ENCODE peak calls at places on chromosomes 2 and 18, in eight cellular contexts. One of them, this sample, is unnamed. For H3K9me3, the result is how much of the 10 kb centered on the place peaks cover.

GRCh38 chr2:168732506-168732905 is 69.9 kb upstream of the NOSTRIN start:
- DNase-seq in body of pancreas: no peak
- DNase-seq in cardiac muscle cell: no peak
- DNase-seq in spleen: no peak
- DNase-seq in CD4-positive, alpha-beta T cell: no peak
- DNase-seq in A549: no peak
- DNase-seq in Panc1: no peak
- DNase-seq in H9: no peak
- DNase-seq in this sample: no peak

GRCh38 chr2:222907790-222908431 is 47.1 kb downstream of the ACSL3 start:
- DNase-seq in body of pancreas: no peak
- DNase-seq in cardiac muscle cell: no peak
- DNase-seq in spleen: no peak
- DNase-seq in CD4-positive, alpha-beta T cell: no peak
- DNase-seq in A549: no peak
- DNase-seq in Panc1: no peak
- DNase-seq in H9: peak
- DNase-seq in this sample: no peak

GRCh38 chr2:41326801-41327200 is 721.0 kb upstream of the PKDCC start:
- DNase-seq in body of pancreas: no peak
- DNase-seq in cardiac muscle cell: peak
- DNase-seq in spleen: no peak
- DNase-seq in CD4-positive, alpha-beta T cell: no peak
- DNase-seq in A549: no peak
- DNase-seq in Panc1: no peak
- DNase-seq in H9: peak
- DNase-seq in this sample: no peak

GRCh38 chr2:136013962-136014361 is 28.5 kb upstream of the DARS1 start:
- DNase-seq in body of pancreas: no peak
- DNase-seq in cardiac muscle cell: peak
- DNase-seq in spleen: no peak
- DNase-seq in CD4-positive, alpha-beta T cell: no peak
- DNase-seq in A549: no peak
- DNase-seq in Panc1: no peak
- DNase-seq in H9: no peak
- DNase-seq in this sample: no peak

GRCh38 chr18:53018791-53019190 is 678.8 kb downstream of the DCC start:
- DNase-seq in body of pancreas: no peak
- DNase-seq in cardiac muscle cell: peak
- DNase-seq in spleen: no peak
- DNase-seq in CD4-positive, alpha-beta T cell: no peak
- DNase-seq in A549: no peak
- DNase-seq in Panc1: no peak
- DNase-seq in H9: no peak
- DNase-seq in this sample: no peak

GRCh38 chr18:12291690-12292089 is 16.4 kb upstream of the TUBB6 start:
- DNase-seq in body of pancreas: no peak
- DNase-seq in cardiac muscle cell: no peak
- DNase-seq in spleen: peak
- DNase-seq in CD4-positive, alpha-beta T cell: no peak
- DNase-seq in A549: no peak
- DNase-seq in Panc1: no peak
- DNase-seq in H9: no peak
- DNase-seq in this sample: peak

GRCh38 chr2:60140180-60140579 is 413.3 kb downstream of the BCL11A start:
- DNase-seq in body of pancreas: no peak
- DNase-seq in cardiac muscle cell: no peak
- DNase-seq in spleen: no peak
- DNase-seq in CD4-positive, alpha-beta T cell: no peak
- DNase-seq in A549: no peak
- DNase-seq in Panc1: no peak
- DNase-seq in H9: no peak
- DNase-seq in this sample: no peak

GRCh38 chr2:8620611-8621382 is 61.1 kb upstream of the ID2 start:
- DNase-seq in body of pancreas: no peak
- DNase-seq in cardiac muscle cell: no peak
- DNase-seq in spleen: no peak
- DNase-seq in CD4-positive, alpha-beta T cell: no peak
- DNase-seq in A549: no peak
- DNase-seq in Panc1: no peak
- DNase-seq in H9: no peak
- DNase-seq in this sample: no peak

GRCh38 chr2:149290662-149291061 is 39.7 kb upstream of the LYPD6 start:
- DNase-seq in body of pancreas: no peak
- DNase-seq in cardiac muscle cell: peak
- DNase-seq in spleen: no peak
- DNase-seq in CD4-positive, alpha-beta T cell: no peak
- DNase-seq in A549: no peak
- DNase-seq in Panc1: no peak
- DNase-seq in H9: no peak
- DNase-seq in this sample: no peak

GRCh38 chr2:137056704-137057103 is 291.4 kb downstream of the THSD7B start:
- DNase-seq in body of pancreas: no peak
- DNase-seq in cardiac muscle cell: no peak
- DNase-seq in spleen: no peak
- DNase-seq in CD4-positive, alpha-beta T cell: no peak
- DNase-seq in A549: no peak
- DNase-seq in Panc1: no peak
- DNase-seq in H9: no peak
- DNase-seq in this sample: no peak

GRCh38 chr2:148615446-148615845 is 29.1 kb upstream of the EPC2 start:
- DNase-seq in body of pancreas: no peak
- DNase-seq in cardiac muscle cell: peak
- DNase-seq in spleen: no peak
- DNase-seq in CD4-positive, alpha-beta T cell: no peak
- DNase-seq in A549: no peak
- DNase-seq in Panc1: no peak
- DNase-seq in H9: peak
- DNase-seq in this sample: no peak

GRCh38 chr2:119531292-119531691 is 7.0 kb upstream of the SCTR start:
- DNase-seq in body of pancreas: no peak
- DNase-seq in cardiac muscle cell: no peak
- DNase-seq in spleen: no peak
- DNase-seq in CD4-positive, alpha-beta T cell: no peak
- DNase-seq in A549: peak
- DNase-seq in Panc1: no peak
- DNase-seq in H9: no peak
- DNase-seq in this sample: no peak
- TF ChIP-seq CTCF in body of pancreas: no peak
- TF ChIP-seq CTCF in cardiac muscle cell: no peak
- TF ChIP-seq CTCF in spleen: no peak
- TF ChIP-seq CTCF in CD4-positive, alpha-beta T cell: no peak
- TF ChIP-seq CTCF in A549: peak
- TF ChIP-seq CTCF in Panc1: peak
- TF ChIP-seq CTCF in H9: peak
- TF ChIP-seq CTCF in this sample: no peak

DNA sequence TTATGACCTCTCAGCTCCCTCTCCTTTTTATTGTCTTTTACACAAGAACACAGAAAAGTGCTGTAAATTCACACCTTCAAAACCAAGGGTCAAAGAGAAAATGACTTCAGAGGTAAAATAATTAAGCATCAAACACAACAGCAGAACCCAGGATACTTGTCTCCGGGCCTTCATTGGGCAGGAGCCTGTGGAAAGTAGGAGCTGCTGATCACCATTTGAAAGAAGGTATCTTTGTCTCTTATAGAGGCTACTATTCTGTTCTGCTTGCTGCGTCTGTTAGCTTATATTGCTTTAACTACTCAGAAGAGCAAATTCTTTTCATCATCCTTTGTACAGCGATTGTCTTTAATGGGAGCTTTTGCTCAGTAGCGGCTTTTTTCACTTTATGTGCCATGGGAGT is 261.1 kb downstream of the PTGR3 start:
- DNase-seq in body of pancreas: no peak
- DNase-seq in cardiac muscle cell: no peak
- DNase-seq in spleen: no peak
- DNase-seq in CD4-positive, alpha-beta T cell: no peak
- DNase-seq in A549: no peak
- DNase-seq in Panc1: no peak
- DNase-seq in H9: no peak
- DNase-seq in this sample: no peak
- H3K9me3 ChIP-seq in body of pancreas: under half
- H3K9me3 ChIP-seq in cardiac muscle cell: under half
- H3K9me3 ChIP-seq in spleen: under half
- H3K9me3 ChIP-seq in CD4-positive, alpha-beta T cell: under half
- H3K9me3 ChIP-seq in A549: under half
- H3K9me3 ChIP-seq in Panc1: under half
- H3K9me3 ChIP-seq in H9: under half
- H3K9me3 ChIP-seq in this sample: under half

DNA sequence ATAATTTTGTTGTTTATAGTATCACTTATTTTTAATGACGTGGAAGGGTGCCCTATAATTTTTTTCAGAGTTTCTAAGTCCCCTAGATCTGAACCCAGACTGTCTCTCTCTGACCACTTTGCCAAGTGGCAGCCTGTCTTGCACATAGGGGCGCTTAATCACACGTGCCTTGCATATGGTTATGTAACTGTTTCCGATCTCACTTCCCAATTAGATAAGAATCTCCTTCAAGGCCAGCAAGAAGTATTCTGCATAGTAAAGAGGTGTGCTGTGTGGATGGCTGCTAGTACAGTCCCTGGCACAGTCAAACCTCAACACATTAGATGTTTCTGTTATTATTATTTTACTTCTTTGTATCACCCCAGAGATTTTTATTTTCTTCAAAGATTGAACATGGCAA is 197.9 kb upstream of the SIX2 start:
- DNase-seq in body of pancreas: no peak
- DNase-seq in cardiac muscle cell: no peak
- DNase-seq in spleen: no peak
- DNase-seq in CD4-positive, alpha-beta T cell: no peak
- DNase-seq in A549: no peak
- DNase-seq in Panc1: no peak
- DNase-seq in H9: no peak
- DNase-seq in this sample: no peak
- H3K27ac ChIP-seq in body of pancreas: no peak
- H3K27ac ChIP-seq in cardiac muscle cell: no peak
- H3K27ac ChIP-seq in spleen: no peak
- H3K27ac ChIP-seq in CD4-positive, alpha-beta T cell: no peak
- H3K27ac ChIP-seq in A549: no peak
- H3K27ac ChIP-seq in Panc1: no peak
- H3K27ac ChIP-seq in H9: no peak
- H3K27ac ChIP-seq in this sample: no peak

GRCh38 chr2:163187119-163187518 is 348.6 kb upstream of the KCNH7 start:
- DNase-seq in body of pancreas: no peak
- DNase-seq in cardiac muscle cell: no peak
- DNase-seq in spleen: no peak
- DNase-seq in CD4-positive, alpha-beta T cell: no peak
- DNase-seq in A549: no peak
- DNase-seq in Panc1: no peak
- DNase-seq in H9: no peak
- DNase-seq in this sample: no peak
- TF ChIP-seq CTCF in body of pancreas: no peak
- TF ChIP-seq CTCF in cardiac muscle cell: no peak
- TF ChIP-seq CTCF in spleen: no peak
- TF ChIP-seq CTCF in CD4-positive, alpha-beta T cell: no peak
- TF ChIP-seq CTCF in A549: no peak
- TF ChIP-seq CTCF in Panc1: no peak
- TF ChIP-seq CTCF in H9: no peak
- TF ChIP-seq CTCF in this sample: no peak

GRCh38 chr2:239721531-239721930 is 303.6 kb downstream of the NDUFA10 start:
- DNase-seq in body of pancreas: no peak
- DNase-seq in cardiac muscle cell: no peak
- DNase-seq in spleen: peak
- DNase-seq in CD4-positive, alpha-beta T cell: no peak
- DNase-seq in A549: no peak
- DNase-seq in Panc1: no peak
- DNase-seq in H9: peak
- DNase-seq in this sample: peak

GRCh38 chr2:239720411-239721365 is 304.5 kb downstream of the NDUFA10 start:
- DNase-seq in body of pancreas: no peak
- DNase-seq in cardiac muscle cell: no peak
- DNase-seq in spleen: peak
- DNase-seq in CD4-positive, alpha-beta T cell: no peak
- DNase-seq in A549: no peak
- DNase-seq in Panc1: no peak
- DNase-seq in H9: peak
- DNase-seq in this sample: peak

GRCh38 chr2:239722760-239723448 is 302.2 kb downstream of the NDUFA10 start:
- DNase-seq in body of pancreas: no peak
- DNase-seq in cardiac muscle cell: no peak
- DNase-seq in spleen: peak
- DNase-seq in CD4-positive, alpha-beta T cell: no peak
- DNase-seq in A549: no peak
- DNase-seq in Panc1: no peak
- DNase-seq in H9: peak
- DNase-seq in this sample: peak

GRCh38 chr2:239723486-239724193 is 301.5 kb downstream of the NDUFA10 start:
- DNase-seq in body of pancreas: no peak
- DNase-seq in cardiac muscle cell: no peak
- DNase-seq in spleen: peak
- DNase-seq in CD4-positive, alpha-beta T cell: no peak
- DNase-seq in A549: no peak
- DNase-seq in Panc1: no peak
- DNase-seq in H9: peak
- DNase-seq in this sample: peak

DNA sequence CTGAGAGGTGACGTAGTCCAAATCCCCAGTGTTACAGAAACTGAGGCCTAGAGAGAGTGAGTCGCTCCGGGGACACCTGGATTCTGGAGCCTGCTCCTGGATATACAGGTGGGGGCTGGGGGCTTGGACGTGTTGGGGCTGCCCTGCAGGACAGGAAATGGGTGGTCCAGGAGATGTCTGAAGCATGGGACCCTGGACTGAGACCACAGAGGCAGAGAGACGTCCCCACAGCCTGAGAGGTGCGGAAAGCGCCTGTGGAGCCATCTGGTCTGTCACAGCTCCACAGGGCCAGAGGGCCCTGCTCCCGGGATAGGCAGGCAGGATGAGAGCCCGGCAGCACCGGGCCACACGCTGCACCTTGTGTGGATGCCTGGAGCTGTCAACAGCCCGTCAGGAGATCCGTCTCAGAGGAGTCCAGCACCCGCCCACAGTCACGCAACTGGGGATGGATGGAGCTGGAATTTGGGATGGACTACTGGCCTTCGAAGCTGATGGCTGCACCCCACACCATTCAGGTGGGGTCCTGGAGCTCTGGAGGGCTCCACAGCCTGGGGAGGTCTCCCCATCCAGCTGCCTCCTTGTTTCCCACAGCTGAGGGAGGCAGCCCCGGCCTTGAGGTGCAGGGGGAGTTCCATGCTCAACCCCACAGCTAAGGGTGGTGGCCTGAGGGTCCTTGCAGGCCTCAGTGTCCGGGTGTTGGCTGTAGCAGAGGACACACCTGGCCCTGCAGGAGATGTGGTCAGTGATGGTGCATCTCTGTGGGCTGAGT is 303.0 kb downstream of the NDUFA10 start:
- DNase-seq in body of pancreas: no peak
- DNase-seq in cardiac muscle cell: no peak
- DNase-seq in spleen: peak
- DNase-seq in CD4-positive, alpha-beta T cell: no peak
- DNase-seq in A549: no peak
- DNase-seq in Panc1: no peak
- DNase-seq in H9: peak
- DNase-seq in this sample: peak
- H3K9me3 ChIP-seq in body of pancreas: under half
- H3K9me3 ChIP-seq in cardiac muscle cell: under half
- H3K9me3 ChIP-seq in spleen: under half
- H3K9me3 ChIP-seq in CD4-positive, alpha-beta T cell: under half
- H3K9me3 ChIP-seq in A549: under half
- H3K9me3 ChIP-seq in Panc1: under half
- H3K9me3 ChIP-seq in H9: under half
- H3K9me3 ChIP-seq in this sample: under half

GRCh38 chr2:191041418-191042161 is 27.6 kb upstream of the STAT1 start:
- DNase-seq in body of pancreas: no peak
- DNase-seq in cardiac muscle cell: no peak
- DNase-seq in spleen: no peak
- DNase-seq in CD4-positive, alpha-beta T cell: no peak
- DNase-seq in A549: peak
- DNase-seq in Panc1: no peak
- DNase-seq in H9: peak
- DNase-seq in this sample: peak
- H3K27ac ChIP-seq in body of pancreas: no peak
- H3K27ac ChIP-seq in cardiac muscle cell: no peak
- H3K27ac ChIP-seq in spleen: no peak
- H3K27ac ChIP-seq in CD4-positive, alpha-beta T cell: no peak
- H3K27ac ChIP-seq in A549: peak
- H3K27ac ChIP-seq in Panc1: no peak
- H3K27ac ChIP-seq in H9: no peak
- H3K27ac ChIP-seq in this sample: peak